ENCODE peak calls at places on chromosomes 3 and 15, in five cellular contexts. C, Q, H, S and J are unnamed samples.

GRCh38 chr3:21839592-21839991 is 88.6 kb upstream of the ZNF385D start:
- DNase-seq in C (peak; percentile 24), Q (peak; percentile 97), H (no peak), S (no peak), J (no peak)

GRCh38 chr3:112770026-112770626 is 76.5 kb downstream of the CD200R1L start:
- DNase-seq in C (peak; percentile 41), Q (peak; percentile 80), H (peak; percentile 52), S (no peak), J (peak; percentile 63)

GRCh38 chr15:71103102-71103676 is 12.1 kb upstream of the THSD4 start:
- DNase-seq in C (peak; percentile 22), Q (peak; percentile 71), H (no peak), S (no peak), J (no peak)

GRCh38 chr3:102053375-102053989 is 204.2 kb downstream of the NFKBIZ start:
- DNase-seq in C (no peak), Q (peak; percentile 71), H (no peak), S (no peak), J (no peak)

GRCh38 chr3:67719333-67719732 is 64.9 kb upstream of the SUCLG2 start:
- DNase-seq in C (no peak), Q (no peak), H (no peak), S (no peak), J (no peak)

GRCh38 chr3:9168230-9168629 is 81.2 kb downstream of the SRGAP3 start:
- DNase-seq in C (no peak), Q (no peak), H (no peak), S (peak; percentile 29), J (no peak)

GRCh38 chr15:101173233-101174119 is 78.4 kb downstream of the CHSY1 start:
- DNase-seq in C (no peak), Q (no peak), H (no peak), S (no peak), J (no peak)

GRCh38 chr3:1195922-1196321 is 103.1 kb downstream of the CNTN6 start:
- DNase-seq in C (no peak), Q (peak; percentile 96), H (no peak), S (no peak), J (no peak)

GRCh38 chr3:13801361-13802214 is 78.3 kb downstream of the WNT7A start:
- DNase-seq in C (peak; percentile 35), Q (no peak), H (no peak), S (no peak), J (no peak)

GRCh38 chr3:169243122-169243521 is 420.4 kb downstream of the MECOM start:
- DNase-seq in C (no peak), Q (no peak), H (no peak), S (no peak), J (no peak)

GRCh38 chr15:49370782-49371181 is 52.3 kb upstream of the FGF7 start:
- DNase-seq in C (peak; percentile 42), Q (peak; percentile 53), H (no peak), S (no peak), J (no peak)
- TF ChIP-seq CTCF in C (peak; percentile 19), Q (peak; percentile 36), H (no peak), S (no peak), J (no peak)

GRCh38 chr3:194985031-194985578 is 285.9 kb downstream of the XXYLT1 start:
- DNase-seq in C (peak; percentile 94), Q (peak; percentile 75), H (peak; percentile 76), S (no peak), J (peak; percentile 71)
- TF ChIP-seq CTCF in C (peak; percentile 40), Q (peak; percentile 48), H (peak; percentile 24), S (no peak), J (no peak)

DNA sequence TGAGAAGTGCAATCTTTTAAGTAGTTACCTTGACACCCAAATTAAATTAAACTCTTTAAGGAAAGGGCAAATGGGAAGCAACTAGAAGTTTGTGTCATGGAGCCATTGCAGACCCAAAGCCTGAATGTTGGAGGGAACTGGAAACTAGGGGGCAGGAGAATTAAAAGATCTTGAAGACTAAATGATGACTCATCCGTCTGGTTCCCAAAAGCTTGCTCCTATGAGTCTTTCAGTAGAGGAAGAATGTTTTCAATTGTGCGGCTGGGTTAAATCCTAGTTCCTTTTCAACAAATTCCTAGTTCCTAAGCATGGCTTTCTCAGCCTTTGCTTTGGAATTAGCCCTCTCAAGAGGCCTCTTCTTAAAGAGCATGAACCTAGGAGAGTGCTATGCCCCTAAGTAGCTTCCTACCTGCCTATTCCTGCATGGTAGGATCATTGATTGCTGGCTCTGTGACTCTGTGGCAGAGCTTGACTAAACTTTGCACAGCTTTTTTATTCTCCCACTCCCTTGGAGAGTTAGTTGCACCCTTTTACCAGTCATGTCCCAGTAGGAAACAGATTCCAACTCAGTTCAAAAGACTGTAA is 17.7 kb downstream of the CLEC3B start:
- DNase-seq in C (peak; percentile 78), Q (peak; percentile 95), H (no peak), S (no peak), J (no peak)
- TF ChIP-seq CTCF in C (no peak), Q (peak; percentile 56), H (no peak), S (no peak), J (no peak)

DNA sequence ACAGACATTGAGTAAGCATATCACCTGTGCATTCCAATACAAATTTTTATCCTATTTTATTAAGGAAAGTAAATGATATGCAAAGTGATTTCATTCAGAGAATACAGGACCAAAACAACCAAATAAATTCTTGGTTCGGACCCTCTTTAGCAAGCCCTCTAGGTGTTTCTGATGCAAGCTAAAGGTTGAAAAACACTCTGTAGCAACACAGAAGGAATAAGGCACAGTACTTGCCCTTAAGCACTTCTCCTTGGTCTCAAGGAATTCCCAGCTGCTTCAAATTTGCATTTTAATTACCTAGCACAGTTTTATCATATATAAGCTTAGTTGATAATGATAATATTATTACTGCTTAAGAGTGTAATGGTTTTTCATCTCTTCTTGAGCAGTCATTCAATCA is 288.4 kb downstream of the KCNH8 start:
- DNase-seq in C (no peak), Q (no peak), H (no peak), S (no peak), J (no peak)
- TF ChIP-seq CTCF in C (no peak), Q (no peak), H (no peak), S (no peak), J (no peak)

DNA sequence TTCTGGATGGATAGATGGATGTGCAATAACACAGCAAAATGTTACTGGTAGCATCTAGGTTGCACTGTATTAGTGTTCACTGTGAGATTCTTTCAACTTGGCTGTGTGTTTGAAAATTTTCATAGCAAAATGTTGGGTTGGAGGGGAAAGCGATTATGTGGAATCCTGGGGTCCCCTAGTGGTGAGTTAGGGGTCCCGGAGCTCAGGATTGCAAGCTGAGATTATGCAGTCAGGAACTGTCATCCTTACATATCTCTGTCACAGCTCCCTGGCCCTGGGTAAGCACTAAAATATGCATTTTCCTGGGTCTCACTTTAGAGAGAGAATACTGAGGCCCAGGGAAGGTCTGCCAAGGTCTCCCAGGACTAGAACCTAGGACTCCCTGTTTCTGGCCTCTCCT is 77.2 kb downstream of the CEMIP start:
- DNase-seq in C (peak; percentile 26), Q (no peak), H (no peak), S (no peak), J (no peak)
- TF ChIP-seq CTCF in C (peak; percentile 57), Q (peak; percentile 14), H (no peak), S (no peak), J (peak; percentile 22)

DNA sequence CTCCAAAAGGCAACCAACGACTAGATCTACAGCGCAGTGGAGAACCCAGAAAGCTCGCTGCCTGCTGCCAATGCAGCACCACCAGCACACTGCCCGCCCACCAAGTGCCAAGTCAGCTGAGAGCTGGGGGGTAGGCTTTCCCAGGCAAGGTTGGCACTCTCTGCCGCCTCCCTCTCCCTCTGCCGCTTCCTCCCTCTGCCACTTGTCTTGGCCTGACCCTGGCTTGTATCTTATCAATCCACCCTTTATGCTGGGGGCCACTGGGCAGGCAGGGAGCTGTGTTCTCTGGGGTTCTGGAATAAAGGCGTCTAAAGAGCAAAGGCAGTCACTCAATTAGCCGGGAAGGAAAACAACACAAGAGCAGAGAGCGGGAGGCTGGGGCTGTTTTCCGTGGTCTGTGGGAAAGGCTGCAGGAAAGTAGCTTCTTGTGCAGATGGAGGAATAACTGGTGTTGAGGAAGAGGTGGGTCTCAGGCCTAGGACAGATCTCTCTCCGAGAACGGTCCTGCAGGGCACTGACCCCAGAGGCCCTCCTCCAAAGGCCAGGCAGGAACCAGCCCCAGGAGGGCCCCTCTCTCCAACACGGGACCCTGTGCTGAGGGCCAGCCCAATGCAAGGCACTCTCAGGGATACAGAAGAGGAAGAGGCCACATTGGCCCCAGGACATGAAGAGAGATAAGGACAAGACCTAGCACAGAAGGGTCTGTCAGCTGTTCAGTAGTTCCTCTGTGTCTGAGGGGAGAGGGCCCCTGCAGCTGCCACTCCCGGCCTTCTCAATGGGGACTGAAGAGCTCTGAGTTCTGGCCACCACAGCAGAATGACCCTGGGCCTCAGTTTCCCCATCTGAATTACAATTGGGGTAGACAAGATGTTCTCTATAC is 30.8 kb downstream of the ACSBG1 start:
- DNase-seq in C (no peak), Q (no peak), H (no peak), S (no peak), J (no peak)
- TF ChIP-seq CTCF in C (no peak), Q (no peak), H (no peak), S (no peak), J (no peak)

GRCh38 chr3:150744041-150745026 is 18.6 kb downstream of the SIAH2 start:
- DNase-seq in C (no peak), Q (no peak), H (no peak), S (no peak), J (no peak)
- TF ChIP-seq CTCF in C (no peak), Q (no peak), H (no peak), S (no peak), J (no peak)

DNA sequence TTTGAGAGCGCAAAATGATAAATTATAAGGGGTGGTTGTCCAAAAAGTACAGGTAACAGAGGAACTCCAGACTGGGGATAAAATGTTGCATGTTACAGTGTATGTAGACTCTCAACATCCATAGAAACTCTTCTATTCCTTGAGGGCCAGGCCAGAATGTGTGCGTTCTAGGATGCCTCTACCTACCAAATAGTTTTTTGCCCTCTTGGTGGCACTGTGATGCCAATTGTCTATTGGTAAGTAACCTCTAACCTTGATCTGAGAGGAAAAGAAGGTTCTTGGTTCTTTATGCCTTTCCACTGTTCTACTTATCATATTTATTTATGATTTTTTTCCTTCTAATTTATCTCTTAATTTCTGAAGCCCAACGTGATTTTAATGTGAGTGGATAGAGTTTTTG is 424.6 kb downstream of the GRM7 start:
- DNase-seq in C (peak; percentile 12), Q (peak; percentile 1), H (no peak), S (no peak), J (no peak)
- TF ChIP-seq CTCF in C (no peak), Q (no peak), H (peak; percentile 13), S (no peak), J (no peak)